ENCODE peak calls at places on chromosome X, in seven cellular contexts. S is HCT116, F is IMR-90, R is GM12878, N is DND-41, W is neural progenitor cell, G is H9. B is an unnamed sample.

GRCh38 chrX:72685810-72686465 is 28.2 kb downstream of the PHKA1 start:
- DNase-seq in S (peak; percentile 81), F (peak; percentile 37), R (no peak), N (no peak), W (no peak), G (no peak), B (peak; percentile 43)

GRCh38 chrX:67604979-67605703 is 61.3 kb downstream of the AR start:
- DNase-seq in S (no peak), F (peak; percentile 68), R (no peak), N (no peak), W (no peak), G (no peak), B (peak; percentile 14)

GRCh38 chrX:106933538-106933961 is 13.3 kb downstream of the CLDN2 start:
- DNase-seq in S (no peak), F (peak; percentile 52), R (no peak), N (peak; percentile 20), W (no peak), G (no peak), B (no peak)

GRCh38 chrX:48972214-48973164 is 845 bp upstream of the KCND1 start:
- DNase-seq in S (peak; percentile 10), F (peak; percentile 41), R (no peak), N (peak; percentile 23), W (peak; percentile 58), G (peak; percentile 73), B (no peak)

GRCh38 chrX:77431227-77431626 is 16.0 kb upstream of the FGF16 start:
- DNase-seq in S (no peak), F (peak; percentile 12), R (no peak), N (peak; percentile 4), W (no peak), G (no peak), B (no peak)

GRCh38 chrX:17527932-17528331 is 152.9 kb downstream of the NHS start:
- DNase-seq in S (no peak), F (no peak), R (no peak), N (peak; percentile 27), W (peak; percentile 23), G (no peak), B (no peak)

GRCh38 chrX:87798039-87798438 is 280.4 kb downstream of the KLHL4 start:
- DNase-seq in S (no peak), F (no peak), R (no peak), N (no peak), W (no peak), G (no peak), B (no peak)

GRCh38 chrX:7147431-7147977 is at the start of gene STS:
- DNase-seq in S (no peak), F (peak; percentile 14), R (no peak), N (peak; percentile 53), W (peak; percentile 63), G (peak; percentile 34), B (peak; percentile 11)

GRCh38 chrX:154368630-154369452 is 5.6 kb downstream of the FLNA start:
- DNase-seq in S (peak; percentile 62), F (peak; percentile 90), R (peak; percentile 60), N (peak; percentile 76), W (peak; percentile 27), G (peak; percentile 69), B (peak; percentile 94)

GRCh38 chrX:44784241-44784640 is 59.6 kb upstream of the DUSP21 start:
- DNase-seq in S (no peak), F (no peak), R (no peak), N (no peak), W (no peak), G (no peak), B (no peak)

GRCh38 chrX:38939067-38939466 is 137.8 kb downstream of the MID1IP1 start:
- DNase-seq in S (no peak), F (peak; percentile 55), R (no peak), N (no peak), W (no peak), G (no peak), B (no peak)
- TF ChIP-seq CTCF in S (no peak), F (no peak), R (no peak), N (no peak), W (no peak), G (no peak), B (no peak)

GRCh38 chrX:38558681-38559080 is 2.7 kb upstream of the TSPAN7 start:
- DNase-seq in S (no peak), F (no peak), R (no peak), N (no peak), W (no peak), G (no peak), B (no peak)
- H3K27me3 ChIP-seq in S (no peaks in the 10 kb centered on the region), F (no peaks in the 10 kb centered on the region), R (no peaks in the 10 kb centered on the region), N (peaks cover 15% of the 10 kb centered on the region), W (peaks cover 21% of the 10 kb centered on the region), G (no peaks in the 10 kb centered on the region), B (no peaks in the 10 kb centered on the region)

GRCh38 chrX:2185341-2186082 is 315.3 kb downstream of the DHRSX start:
- DNase-seq in S (no peak), F (no peak), R (no peak), N (no peak), W (no peak), G (no peak), B (no peak)

GRCh38 chrX:2184089-2184488 is 316.7 kb downstream of the DHRSX start:
- DNase-seq in S (no peak), F (no peak), R (no peak), N (no peak), W (no peak), G (no peak), B (no peak)

GRCh38 chrX:2188840-2189239 is 311.9 kb downstream of the DHRSX start:
- DNase-seq in S (no peak), F (no peak), R (no peak), N (no peak), W (no peak), G (no peak), B (no peak)

GRCh38 chrX:2188316-2188715 is 312.5 kb downstream of the DHRSX start:
- DNase-seq in S (peak; percentile 26), F (no peak), R (no peak), N (no peak), W (no peak), G (no peak), B (no peak)

DNA sequence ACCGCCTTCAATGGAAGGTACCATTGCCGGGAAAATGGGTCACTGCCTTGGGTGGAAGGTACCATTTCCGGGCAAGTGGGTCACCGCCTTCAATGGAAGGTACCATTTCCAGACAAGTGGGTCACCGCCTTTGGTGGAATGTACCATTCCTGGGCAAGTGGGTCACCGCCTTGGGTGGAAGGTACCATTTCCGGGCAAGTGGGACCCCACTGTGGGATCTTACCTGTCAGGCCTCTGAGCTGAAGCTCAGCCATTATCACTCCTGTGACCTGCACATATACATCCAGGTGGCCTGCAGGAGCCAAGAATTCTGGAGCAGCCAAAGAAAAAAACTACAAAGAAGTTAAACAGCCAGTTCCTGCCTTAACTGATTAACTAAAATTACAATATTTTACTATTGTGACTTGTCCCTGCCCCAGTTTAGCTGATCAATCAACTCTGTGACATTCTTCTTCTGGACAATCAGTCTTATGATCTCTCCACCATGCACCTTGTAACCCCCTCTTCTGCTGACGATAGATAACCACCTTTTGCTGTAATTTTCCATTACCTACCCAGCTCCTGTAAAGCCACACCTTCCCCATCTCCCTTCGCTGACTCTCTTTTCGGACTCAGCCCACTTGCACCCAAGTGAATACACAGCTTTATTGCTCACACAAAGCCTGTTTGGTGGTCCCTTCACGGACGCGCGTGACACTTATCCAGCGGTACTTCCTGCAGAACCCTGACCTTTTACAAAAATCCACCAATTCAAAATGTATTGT is 313.2 kb downstream of the DHRSX start:
- DNase-seq in S (no peak), F (no peak), R (no peak), N (no peak), W (no peak), G (no peak), B (no peak)
- H3K4me2 ChIP-seq in S (peak overlapping the region; percentile 73), F (no peak overlapping the region), R (no peak overlapping the region), N (no peak overlapping the region), W (no peak overlapping the region), G (no peak overlapping the region), B (no peak overlapping the region)

DNA sequence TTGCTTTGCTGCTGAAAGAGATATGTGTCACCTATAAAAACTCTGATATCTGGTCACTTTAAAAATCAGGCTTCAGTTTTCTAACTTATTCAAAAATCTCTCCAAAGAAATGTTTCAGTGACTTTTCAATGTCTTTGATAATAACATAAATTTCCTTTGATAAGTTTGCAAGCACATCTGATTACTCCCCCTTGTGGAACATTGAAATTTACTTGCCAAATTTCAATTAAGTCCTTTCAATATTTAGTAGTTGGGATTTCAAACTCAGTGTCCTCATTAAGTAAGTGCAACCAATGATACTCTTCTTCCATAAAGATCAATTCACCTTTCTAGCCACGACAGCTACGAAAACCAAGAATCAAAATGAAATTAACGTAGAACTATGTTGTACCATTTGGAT is 151.3 kb upstream of the FAM47C start:
- DNase-seq in S (no peak), F (peak; percentile 2), R (no peak), N (no peak), W (no peak), G (no peak), B (no peak)
- TF ChIP-seq CTCF in S (no peak), F (peak; percentile 24), R (no peak), N (no peak), W (peak; percentile 23), G (peak; percentile 10), B (peak; percentile 46)

GRCh38 chrX:374566-374965 is 12.1 kb downstream of the PPP2R3B start:
- DNase-seq in S (no peak), F (peak; percentile 19), R (no peak), N (no peak), W (no peak), G (no peak), B (no peak)

GRCh38 chrX:371907-372306 is 14.8 kb downstream of the PPP2R3B start:
- DNase-seq in S (no peak), F (no peak), R (no peak), N (peak; percentile 49), W (peak; percentile 54), G (no peak), B (no peak)

GRCh38 chrX:375181-376036 is 11.3 kb downstream of the PPP2R3B start:
- DNase-seq in S (no peak), F (no peak), R (no peak), N (no peak), W (no peak), G (no peak), B (no peak)

GRCh38 chrX:372856-373640 is 13.7 kb downstream of the PPP2R3B start:
- DNase-seq in S (no peak), F (peak; percentile 44), R (no peak), N (no peak), W (peak; percentile 24), G (no peak), B (no peak)

GRCh38 chrX:373641-374471 is 12.9 kb downstream of the PPP2R3B start:
- DNase-seq in S (no peak), F (peak; percentile 27), R (no peak), N (peak; percentile 61), W (peak; percentile 88), G (peak; percentile 59), B (no peak)
- H3K27me3 ChIP-seq in S (no peaks in the 10 kb centered on the region), F (peaks cover 5% of the 10 kb centered on the region), R (peaks cover 2% of the 10 kb centered on the region), N (no peaks in the 10 kb centered on the region), W (peaks cover 49% of the 10 kb centered on the region), G (peaks cover 8% of the 10 kb centered on the region), B (no peaks in the 10 kb centered on the region)

GRCh38 chrX:113512700-113513395 is 672.2 kb upstream of the AMOT start:
- DNase-seq in S (peak; percentile 34), F (peak; percentile 37), R (no peak), N (no peak), W (no peak), G (no peak), B (peak; percentile 70)
- H3K4me2 ChIP-seq in S (peak overlapping the region; percentile 68), F (peak overlapping the region; percentile 9), R (no peak overlapping the region), N (no peak overlapping the region), W (no peak overlapping the region), G (no peak overlapping the region), B (peak overlapping the region; percentile 31)